ENCODE peak calls at places on chromosomes 2 and 18, in eight cellular contexts. One of them, this sample, is unnamed.

GRCh38 chr2:134008837-134009236 is 245.0 kb upstream of the MGAT5 start:
- DNase-seq in HepG2: no peak
- DNase-seq in AG04450: no peak
- DNase-seq in CD8-positive, alpha-beta T cell: no peak
- DNase-seq in CD8-positive, alpha-beta memory T cell: no peak
- DNase-seq in psoas muscle: no peak
- DNase-seq in PC-9: no peak
- DNase-seq in HL-60: no peak
- DNase-seq in this sample: no peak

GRCh38 chr2:180208841-180209240 is 201.7 kb upstream of the CWC22 start:
- DNase-seq in HepG2: no peak
- DNase-seq in AG04450: no peak
- DNase-seq in CD8-positive, alpha-beta T cell: no peak
- DNase-seq in CD8-positive, alpha-beta memory T cell: no peak
- DNase-seq in psoas muscle: no peak
- DNase-seq in PC-9: no peak
- DNase-seq in HL-60: no peak
- DNase-seq in this sample: no peak

GRCh38 chr2:181447040-181447439 is 10.1 kb upstream of the ITGA4 start:
- DNase-seq in HepG2: no peak
- DNase-seq in AG04450: no peak
- DNase-seq in CD8-positive, alpha-beta T cell: no peak
- DNase-seq in CD8-positive, alpha-beta memory T cell: no peak
- DNase-seq in psoas muscle: no peak
- DNase-seq in PC-9: no peak
- DNase-seq in HL-60: no peak
- DNase-seq in this sample: no peak

GRCh38 chr2:121527009-121527682 is 3.5 kb upstream of the RNU4ATAC start:
- DNase-seq in HepG2: no peak
- DNase-seq in AG04450: no peak
- DNase-seq in CD8-positive, alpha-beta T cell: no peak
- DNase-seq in CD8-positive, alpha-beta memory T cell: no peak
- DNase-seq in psoas muscle: no peak
- DNase-seq in PC-9: no peak
- DNase-seq in HL-60: no peak
- DNase-seq in this sample: no peak

GRCh38 chr2:179410552-179411356 is 146.1 kb upstream of the SESTD1 start:
- DNase-seq in HepG2: peak; percentile 77
- DNase-seq in AG04450: peak; percentile 23
- DNase-seq in CD8-positive, alpha-beta T cell: no peak
- DNase-seq in CD8-positive, alpha-beta memory T cell: no peak
- DNase-seq in psoas muscle: peak; percentile 50
- DNase-seq in PC-9: peak; percentile 44
- DNase-seq in HL-60: no peak
- DNase-seq in this sample: no peak

GRCh38 chr2:148927010-148927409 is 52.0 kb downstream of the KIF5C start:
- DNase-seq in HepG2: no peak
- DNase-seq in AG04450: no peak
- DNase-seq in CD8-positive, alpha-beta T cell: peak; percentile 21
- DNase-seq in CD8-positive, alpha-beta memory T cell: peak; percentile 23
- DNase-seq in psoas muscle: no peak
- DNase-seq in PC-9: no peak
- DNase-seq in HL-60: peak; percentile 26
- DNase-seq in this sample: peak; percentile 18

GRCh38 chr18:75478996-75479870 is 51.7 kb upstream of the SMIM21 start:
- DNase-seq in HepG2: peak; percentile 34
- DNase-seq in AG04450: no peak
- DNase-seq in CD8-positive, alpha-beta T cell: no peak
- DNase-seq in CD8-positive, alpha-beta memory T cell: peak; percentile 37
- DNase-seq in psoas muscle: no peak
- DNase-seq in PC-9: no peak
- DNase-seq in HL-60: peak; percentile 6
- DNase-seq in this sample: no peak

GRCh38 chr2:235382091-235383000 is 111.5 kb upstream of the AGAP1 start:
- DNase-seq in HepG2: no peak
- DNase-seq in AG04450: no peak
- DNase-seq in CD8-positive, alpha-beta T cell: no peak
- DNase-seq in CD8-positive, alpha-beta memory T cell: no peak
- DNase-seq in psoas muscle: no peak
- DNase-seq in PC-9: no peak
- DNase-seq in HL-60: no peak
- DNase-seq in this sample: no peak

GRCh38 chr2:1804251-1804855 is 60.0 kb upstream of the PXDN start:
- DNase-seq in HepG2: no peak
- DNase-seq in AG04450: no peak
- DNase-seq in CD8-positive, alpha-beta T cell: no peak
- DNase-seq in CD8-positive, alpha-beta memory T cell: no peak
- DNase-seq in psoas muscle: no peak
- DNase-seq in PC-9: no peak
- DNase-seq in HL-60: no peak
- DNase-seq in this sample: no peak

GRCh38 chr2:213806125-213806726 is 522.0 kb downstream of the SPAG16 start:
- DNase-seq in HepG2: peak; percentile 9
- DNase-seq in AG04450: no peak
- DNase-seq in CD8-positive, alpha-beta T cell: no peak
- DNase-seq in CD8-positive, alpha-beta memory T cell: no peak
- DNase-seq in psoas muscle: no peak
- DNase-seq in PC-9: no peak
- DNase-seq in HL-60: no peak
- DNase-seq in this sample: no peak

GRCh38 chr2:200650195-200650594 is 64.4 kb downstream of the AOX1 start:
- DNase-seq in HepG2: no peak
- DNase-seq in AG04450: no peak
- DNase-seq in CD8-positive, alpha-beta T cell: no peak
- DNase-seq in CD8-positive, alpha-beta memory T cell: no peak
- DNase-seq in psoas muscle: no peak
- DNase-seq in PC-9: no peak
- DNase-seq in HL-60: no peak
- DNase-seq in this sample: no peak

GRCh38 chr2:170170281-170171035 is 7.5 kb upstream of the MYO3B start:
- DNase-seq in HepG2: no peak
- DNase-seq in AG04450: no peak
- DNase-seq in CD8-positive, alpha-beta T cell: no peak
- DNase-seq in CD8-positive, alpha-beta memory T cell: no peak
- DNase-seq in psoas muscle: no peak
- DNase-seq in PC-9: no peak
- DNase-seq in HL-60: no peak
- DNase-seq in this sample: no peak

GRCh38 chr2:233572468-233572867 is 5.9 kb upstream of the USP40 start:
- DNase-seq in HepG2: no peak
- DNase-seq in AG04450: no peak
- DNase-seq in CD8-positive, alpha-beta T cell: no peak
- DNase-seq in CD8-positive, alpha-beta memory T cell: no peak
- DNase-seq in psoas muscle: no peak
- DNase-seq in PC-9: no peak
- DNase-seq in HL-60: no peak
- DNase-seq in this sample: no peak

GRCh38 chr18:35578481-35578880 is 3.1 kb upstream of the GALNT1 start:
- DNase-seq in HepG2: no peak
- DNase-seq in AG04450: no peak
- DNase-seq in CD8-positive, alpha-beta T cell: no peak
- DNase-seq in CD8-positive, alpha-beta memory T cell: no peak
- DNase-seq in psoas muscle: no peak
- DNase-seq in PC-9: no peak
- DNase-seq in HL-60: no peak
- DNase-seq in this sample: no peak

GRCh38 chr18:55927831-55928230 is 339.8 kb upstream of the TCF4 start:
- DNase-seq in HepG2: no peak
- DNase-seq in AG04450: peak; percentile 81
- DNase-seq in CD8-positive, alpha-beta T cell: no peak
- DNase-seq in CD8-positive, alpha-beta memory T cell: no peak
- DNase-seq in psoas muscle: no peak
- DNase-seq in PC-9: no peak
- DNase-seq in HL-60: no peak
- DNase-seq in this sample: no peak

GRCh38 chr2:73494031-73494430 is 108.4 kb downstream of the ALMS1 start:
- DNase-seq in HepG2: peak; percentile 59
- DNase-seq in AG04450: no peak
- DNase-seq in CD8-positive, alpha-beta T cell: no peak
- DNase-seq in CD8-positive, alpha-beta memory T cell: no peak
- DNase-seq in psoas muscle: no peak
- DNase-seq in PC-9: no peak
- DNase-seq in HL-60: no peak
- DNase-seq in this sample: no peak

DNA sequence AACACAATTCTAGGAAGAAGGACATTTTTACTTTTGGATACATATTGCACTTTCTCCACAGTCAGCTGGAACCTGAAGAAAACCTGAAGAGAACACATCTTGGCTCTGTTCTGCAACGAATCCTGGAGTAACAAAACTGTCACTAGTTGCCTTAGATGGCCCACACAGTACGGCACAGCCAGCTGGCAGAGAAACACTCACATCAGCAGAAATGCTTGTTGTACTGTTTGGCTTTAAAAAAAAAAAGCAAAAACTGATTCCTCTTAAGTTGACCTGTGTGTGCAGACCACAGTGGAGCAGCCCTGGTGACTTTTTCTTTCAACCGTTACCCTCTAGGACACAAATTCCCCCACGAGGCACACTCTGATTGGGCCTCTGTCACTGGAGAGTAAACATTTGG is 152.3 kb upstream of the TWIST2 start:
- DNase-seq in HepG2: no peak
- DNase-seq in AG04450: no peak
- DNase-seq in CD8-positive, alpha-beta T cell: no peak
- DNase-seq in CD8-positive, alpha-beta memory T cell: no peak
- DNase-seq in psoas muscle: no peak
- DNase-seq in PC-9: no peak
- DNase-seq in HL-60: no peak
- DNase-seq in this sample: no peak
- H3K27ac ChIP-seq in HepG2: no peak overlapping the region
- H3K27ac ChIP-seq in AG04450: no peak overlapping the region
- H3K27ac ChIP-seq in CD8-positive, alpha-beta T cell: no peak overlapping the region
- H3K27ac ChIP-seq in CD8-positive, alpha-beta memory T cell: no peak overlapping the region
- H3K27ac ChIP-seq in psoas muscle: no peak overlapping the region
- H3K27ac ChIP-seq in PC-9: no peak overlapping the region
- H3K27ac ChIP-seq in HL-60: no peak overlapping the region
- H3K27ac ChIP-seq in this sample: no peak overlapping the region

DNA sequence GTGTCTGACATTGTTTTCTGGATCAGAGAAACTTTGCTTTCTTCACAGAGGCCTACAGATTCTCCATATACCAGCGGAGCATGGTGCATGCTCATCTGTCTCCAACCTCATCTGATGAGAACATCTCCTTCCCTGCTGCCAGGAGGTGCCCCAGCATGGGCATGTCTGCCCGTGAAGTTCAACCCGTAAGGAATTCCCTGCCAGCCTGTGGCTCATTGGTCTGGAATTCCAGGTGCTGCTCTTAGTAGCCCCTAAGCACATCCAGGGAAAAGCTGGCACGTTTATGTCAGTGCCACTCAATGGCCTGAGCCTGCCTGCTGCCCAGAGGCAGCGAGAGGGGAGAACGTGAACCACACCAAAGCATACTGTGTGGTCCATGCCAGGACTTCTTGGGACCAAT is 1.7 kb upstream of the SP100 start:
- DNase-seq in HepG2: no peak
- DNase-seq in AG04450: no peak
- DNase-seq in CD8-positive, alpha-beta T cell: no peak
- DNase-seq in CD8-positive, alpha-beta memory T cell: no peak
- DNase-seq in psoas muscle: no peak
- DNase-seq in PC-9: no peak
- DNase-seq in HL-60: no peak
- DNase-seq in this sample: no peak
- H3K27ac ChIP-seq in HepG2: no peak overlapping the region
- H3K27ac ChIP-seq in AG04450: no peak overlapping the region
- H3K27ac ChIP-seq in CD8-positive, alpha-beta T cell: no peak overlapping the region
- H3K27ac ChIP-seq in CD8-positive, alpha-beta memory T cell: no peak overlapping the region
- H3K27ac ChIP-seq in psoas muscle: no peak overlapping the region
- H3K27ac ChIP-seq in PC-9: no peak overlapping the region
- H3K27ac ChIP-seq in HL-60: no peak overlapping the region
- H3K27ac ChIP-seq in this sample: peak overlapping the region; percentile 93

DNA sequence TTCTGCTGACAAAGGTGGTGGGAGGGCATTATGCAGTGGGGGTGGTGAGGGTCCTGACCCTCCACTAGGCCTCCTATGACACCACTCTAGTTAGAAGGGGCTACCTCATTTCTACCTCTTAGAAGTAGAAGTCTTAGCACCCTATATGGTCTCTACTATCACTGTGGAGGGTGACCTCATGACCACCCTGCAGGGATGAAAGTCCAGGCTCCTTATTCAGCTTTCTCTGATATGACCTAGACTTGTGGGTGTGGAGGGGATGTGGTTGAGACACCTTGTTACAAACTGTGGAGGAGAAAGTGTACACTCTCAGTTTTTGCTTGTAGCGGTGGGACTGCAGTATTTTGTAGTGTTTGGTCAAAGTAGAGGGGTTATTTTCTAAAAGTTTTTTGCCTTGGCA is 18.6 kb downstream of the TMEM182 start:
- DNase-seq in HepG2: peak; percentile 21
- DNase-seq in AG04450: no peak
- DNase-seq in CD8-positive, alpha-beta T cell: no peak
- DNase-seq in CD8-positive, alpha-beta memory T cell: no peak
- DNase-seq in psoas muscle: no peak
- DNase-seq in PC-9: no peak
- DNase-seq in HL-60: no peak
- DNase-seq in this sample: no peak
- H3K27ac ChIP-seq in HepG2: no peak overlapping the region
- H3K27ac ChIP-seq in AG04450: no peak overlapping the region
- H3K27ac ChIP-seq in CD8-positive, alpha-beta T cell: no peak overlapping the region
- H3K27ac ChIP-seq in CD8-positive, alpha-beta memory T cell: no peak overlapping the region
- H3K27ac ChIP-seq in psoas muscle: no peak overlapping the region
- H3K27ac ChIP-seq in PC-9: no peak overlapping the region
- H3K27ac ChIP-seq in HL-60: no peak overlapping the region
- H3K27ac ChIP-seq in this sample: no peak overlapping the region

GRCh38 chr2:60808330-60808801 is 52.3 kb downstream of the PAPOLG start:
- DNase-seq in HepG2: peak; percentile 39
- DNase-seq in AG04450: no peak
- DNase-seq in CD8-positive, alpha-beta T cell: no peak
- DNase-seq in CD8-positive, alpha-beta memory T cell: no peak
- DNase-seq in psoas muscle: no peak
- DNase-seq in PC-9: no peak
- DNase-seq in HL-60: no peak
- DNase-seq in this sample: no peak

GRCh38 chr2:60806988-60807681 is 51.1 kb downstream of the PAPOLG start:
- DNase-seq in HepG2: no peak
- DNase-seq in AG04450: peak; percentile 49
- DNase-seq in CD8-positive, alpha-beta T cell: peak; percentile 49
- DNase-seq in CD8-positive, alpha-beta memory T cell: peak; percentile 23
- DNase-seq in psoas muscle: no peak
- DNase-seq in PC-9: no peak
- DNase-seq in HL-60: no peak
- DNase-seq in this sample: peak; percentile 21

GRCh38 chr2:60811491-60812370 is 55.7 kb downstream of the PAPOLG start:
- DNase-seq in HepG2: no peak
- DNase-seq in AG04450: no peak
- DNase-seq in CD8-positive, alpha-beta T cell: no peak
- DNase-seq in CD8-positive, alpha-beta memory T cell: no peak
- DNase-seq in psoas muscle: no peak
- DNase-seq in PC-9: no peak
- DNase-seq in HL-60: no peak
- DNase-seq in this sample: no peak

GRCh38 chr2:60804473-60804872 is 48.4 kb downstream of the PAPOLG start:
- DNase-seq in HepG2: no peak
- DNase-seq in AG04450: no peak
- DNase-seq in CD8-positive, alpha-beta T cell: no peak
- DNase-seq in CD8-positive, alpha-beta memory T cell: no peak
- DNase-seq in psoas muscle: no peak
- DNase-seq in PC-9: no peak
- DNase-seq in HL-60: no peak
- DNase-seq in this sample: no peak

DNA sequence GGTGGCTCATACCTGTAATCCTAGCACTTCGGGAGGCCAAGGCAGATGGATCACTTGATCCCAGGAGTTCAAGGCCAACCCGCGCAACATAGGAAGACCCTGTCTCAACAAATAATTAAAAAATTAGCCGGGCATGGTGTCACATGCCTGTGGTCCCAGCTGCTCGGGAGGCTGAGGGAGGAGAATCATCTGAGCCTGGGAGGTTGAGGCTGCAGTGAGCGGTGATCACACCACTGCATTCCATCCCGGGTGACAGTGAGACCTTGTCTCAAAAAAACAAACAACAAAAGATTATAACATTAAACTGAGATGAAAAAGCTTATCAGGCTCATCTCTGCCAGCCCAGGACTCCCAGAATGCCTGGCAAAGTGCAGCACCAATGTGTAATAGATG is 50.5 kb downstream of the PAPOLG start:
- DNase-seq in HepG2: no peak
- DNase-seq in AG04450: no peak
- DNase-seq in CD8-positive, alpha-beta T cell: no peak
- DNase-seq in CD8-positive, alpha-beta memory T cell: no peak
- DNase-seq in psoas muscle: no peak
- DNase-seq in PC-9: no peak
- DNase-seq in HL-60: no peak
- DNase-seq in this sample: no peak
- H3K27ac ChIP-seq in HepG2: no peak overlapping the region
- H3K27ac ChIP-seq in AG04450: no peak overlapping the region
- H3K27ac ChIP-seq in CD8-positive, alpha-beta T cell: no peak overlapping the region
- H3K27ac ChIP-seq in CD8-positive, alpha-beta memory T cell: peak overlapping the region; percentile 4
- H3K27ac ChIP-seq in psoas muscle: no peak overlapping the region
- H3K27ac ChIP-seq in PC-9: no peak overlapping the region
- H3K27ac ChIP-seq in HL-60: no peak overlapping the region
- H3K27ac ChIP-seq in this sample: peak overlapping the region; percentile 55